ENCODE peak calls at places on chromosomes 1 and 21, in nine cellular contexts. T is body of pancreas, W is ovary, C is HCT116, R is sigmoid colon, U is adrenal gland, V is IMR-90, E is esophagus muscularis mucosa, I is tibial nerve. P is an unnamed sample.

GRCh38 chr21:33325222-33326067 is 675 bp downstream of the IFNAR1 start:
- DNase-seq in R (peak; percentile 86), T (peak; percentile 73), V (peak; percentile 75), E (peak; percentile 94), C (no peak), U (peak; percentile 90), W (no peak), I (peak; percentile 61), P (no peak)

GRCh38 chr1:45654540-45655280 is 30.9 kb upstream of the CCDC17 start:
- DNase-seq in I (no peak), R (no peak), T (no peak), E (no peak), C (no peak), V (peak; percentile 65), U (no peak), W (no peak), P (no peak)

GRCh38 chr1:3609016-3609768 is 2.1 kb downstream of the MEGF6 start:
- DNase-seq in V (no peak), U (no peak), I (no peak), W (no peak), T (no peak), C (no peak), E (no peak), R (no peak), P (no peak)

GRCh38 chr1:15736035-15736665 is at the start of gene SLC25A34:
- DNase-seq in W (no peak), V (no peak), C (no peak), U (peak; percentile 89), T (peak; percentile 97), R (no peak), E (no peak), I (no peak), P (no peak)

GRCh38 chr1:53588053-53588779 is 129.0 kb downstream of the DMRTB1 start:
- DNase-seq in T (no peak), E (no peak), I (no peak), W (no peak), V (no peak), R (peak; percentile 59), C (no peak), U (peak; percentile 20), P (peak; percentile 61)

GRCh38 chr1:197976368-197976767 is 59.2 kb downstream of the LHX9 start:
- DNase-seq in W (no peak), E (no peak), C (no peak), V (peak; percentile 15), U (no peak), I (no peak), R (no peak), T (no peak), P (no peak)

GRCh38 chr1:28582248-28582615 is 9.8 kb upstream of the RAB42 start:
- DNase-seq in E (no peak), I (no peak), R (no peak), W (no peak), U (no peak), T (no peak), C (no peak), V (no peak), P (no peak)

GRCh38 chr1:166164995-166165660 is 1.7 kb downstream of the FAM78B start:
- DNase-seq in I (peak; percentile 11), U (peak; percentile 60), T (peak; percentile 45), C (no peak), E (peak; percentile 93), W (peak; percentile 49), V (peak; percentile 28), R (peak; percentile 68), P (no peak)

GRCh38 chr1:152479792-152480595 is 30.6 kb upstream of the LCE5A start:
- DNase-seq in V (peak; percentile 10), C (peak; percentile 63), U (no peak), I (peak; percentile 22), R (no peak), T (peak; percentile 34), W (no peak), E (peak; percentile 89), P (no peak)

GRCh38 chr1:1351511-1352427 is 2.6 kb upstream of the DVL1 start:
- DNase-seq in T (no peak), R (peak; percentile 90), C (no peak), V (peak; percentile 38), W (no peak), U (no peak), E (no peak), I (peak; percentile 45), P (no peak)

GRCh38 chr21:29534448-29534847 is 235.7 kb downstream of the BACH1 start:
- DNase-seq in W (no peak), T (no peak), E (no peak), I (no peak), C (no peak), R (no peak), V (no peak), U (no peak), P (no peak)

GRCh38 chr21:42437786-42438185 is 34.1 kb downstream of the UBASH3A start:
- DNase-seq in W (no peak), C (no peak), R (no peak), U (no peak), V (peak; percentile 2), T (no peak), I (no peak), E (no peak), P (no peak)

GRCh38 chr1:187047298-187047697 is 218.5 kb downstream of the PLA2G4A start:
- DNase-seq in I (no peak), V (no peak), W (no peak), U (no peak), R (no peak), T (no peak), C (no peak), E (no peak), P (no peak)

GRCh38 chr1:220788146-220788545 is 1.4 kb downstream of the MTARC1 start:
- DNase-seq in W (no peak), R (peak; percentile 68), E (no peak), C (no peak), T (no peak), U (no peak), I (no peak), V (no peak), P (no peak)
- H3K4me3 ChIP-seq in W (no peak overlapping the region), R (no peak overlapping the region), E (no peak overlapping the region), C (peak overlapping the region; percentile 66), T (no peak overlapping the region), U (no peak overlapping the region), I (peak overlapping the region; percentile 45), V (no peak overlapping the region), P (no peak overlapping the region)

DNA sequence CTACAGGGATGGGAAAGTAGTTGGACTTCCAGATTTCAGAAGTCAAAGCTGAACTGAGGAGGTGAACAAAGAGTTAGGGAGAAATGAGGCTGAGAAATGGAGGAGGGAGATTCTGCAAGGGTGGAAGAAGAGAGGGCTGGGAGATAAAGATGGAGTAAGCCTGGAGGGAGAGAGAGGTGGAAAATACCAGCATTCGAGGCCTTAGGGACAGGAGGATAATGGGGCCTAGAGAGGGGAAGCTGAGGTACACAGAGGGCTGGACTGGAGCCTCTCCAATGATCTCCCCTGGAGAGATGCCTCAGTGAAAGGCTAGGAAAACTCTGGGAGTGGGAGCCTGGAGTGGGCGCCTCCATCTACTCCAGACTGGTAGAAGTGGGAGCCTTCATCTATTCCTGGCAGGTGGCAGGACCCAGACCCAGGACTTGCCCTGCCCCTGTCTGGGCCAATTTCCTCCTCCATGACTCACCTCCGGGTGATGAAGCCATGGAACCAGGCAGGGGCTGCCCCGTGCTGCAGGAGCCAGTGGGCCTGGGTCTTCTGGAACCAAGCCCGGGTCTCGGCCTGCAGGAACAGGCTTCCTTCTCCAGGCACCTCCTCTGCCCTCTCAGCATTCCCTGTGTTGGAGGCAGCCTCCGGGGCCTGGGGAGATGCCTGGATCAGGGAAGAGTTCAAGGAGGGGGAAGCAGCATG is 1.9 kb downstream of the SH2D2A start:
- DNase-seq in V (no peak), I (no peak), U (no peak), R (no peak), C (no peak), W (no peak), T (no peak), E (no peak), P (no peak)
- H3K27ac ChIP-seq in V (no peak overlapping the region), I (peak overlapping the region; percentile 61), U (peak overlapping the region; percentile 81), R (peak overlapping the region; percentile 57), C (no peak overlapping the region), W (peak overlapping the region; percentile 15), T (no peak overlapping the region), E (peak overlapping the region; percentile 65), P (peak overlapping the region; percentile 80)

GRCh38 chr1:89125571-89126233 is at the start of gene GBP2:
- DNase-seq in C (no peak), W (no peak), I (peak; percentile 34), T (no peak), U (no peak), E (no peak), V (peak; percentile 85), R (no peak), P (no peak)
- TF ChIP-seq POLR2A in C (no peak), W (peak; percentile 33), I (peak; percentile 78), T (peak; percentile 26), U (peak; percentile 78), E (no peak), V (no peak), R (peak; percentile 17), P (no peak)

DNA sequence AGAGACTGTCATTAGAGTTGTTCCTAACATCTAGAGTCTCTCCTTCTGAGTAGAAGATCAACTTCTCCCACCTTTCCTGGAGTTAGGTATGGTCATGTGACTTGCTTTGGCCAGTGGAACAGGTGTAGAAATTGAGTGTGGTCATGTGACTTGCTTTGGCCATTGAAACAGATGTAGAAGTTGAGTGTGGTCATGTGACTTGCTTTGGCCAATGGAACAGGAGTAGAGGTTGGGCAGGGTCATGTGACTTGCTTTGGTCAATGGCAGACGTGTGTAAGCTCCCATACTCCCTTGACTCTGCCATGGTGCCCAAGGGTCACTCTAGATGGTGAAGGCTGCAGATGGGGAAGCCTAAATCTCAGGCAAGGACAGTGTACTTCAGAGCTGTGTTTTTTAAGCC is 306.0 kb downstream of the NPHP4 start:
- DNase-seq in T (no peak), C (peak; percentile 19), I (no peak), E (no peak), V (no peak), W (no peak), U (no peak), R (no peak), P (no peak)
- H3K4me3 ChIP-seq in T (no peak overlapping the region), C (no peak overlapping the region), I (no peak overlapping the region), E (no peak overlapping the region), V (no peak overlapping the region), W (no peak overlapping the region), U (no peak overlapping the region), R (no peak overlapping the region), P (no peak overlapping the region)

GRCh38 chr1:34166191-34167090 is 1.4 kb upstream of the CSMD2 start:
- DNase-seq in R (no peak), C (no peak), U (peak; percentile 72), W (no peak), I (no peak), T (no peak), V (no peak), E (no peak), P (no peak)
- H3K27ac ChIP-seq in R (no peak overlapping the region), C (no peak overlapping the region), U (no peak overlapping the region), W (no peak overlapping the region), I (no peak overlapping the region), T (no peak overlapping the region), V (no peak overlapping the region), E (no peak overlapping the region), P (no peak overlapping the region)